ENCODE peak calls at places on chromosomes 13 and 19, in seven cellular contexts. One of them, this sample, is unnamed.

GRCh38 chr19:843180-843835 is 2.5 kb downstream of the PRTN3 start:
- DNase-seq in GM12878: no peak
- DNase-seq in right lobe of liver: no peak
- DNase-seq in stomach: peak; percentile 58
- DNase-seq in ovary: no peak
- DNase-seq in HepG2: no peak
- DNase-seq in tibial nerve: no peak
- DNase-seq in this sample: no peak

GRCh38 chr13:99993660-99994455 is 12.3 kb downstream of the ZIC2 start:
- DNase-seq in GM12878: no peak
- DNase-seq in right lobe of liver: no peak
- DNase-seq in stomach: no peak
- DNase-seq in ovary: no peak
- DNase-seq in HepG2: no peak
- DNase-seq in tibial nerve: no peak
- DNase-seq in this sample: no peak

GRCh38 chr13:47158583-47158982 is 261.7 kb upstream of the HTR2A start:
- DNase-seq in GM12878: no peak
- DNase-seq in right lobe of liver: no peak
- DNase-seq in stomach: no peak
- DNase-seq in ovary: no peak
- DNase-seq in HepG2: no peak
- DNase-seq in tibial nerve: no peak
- DNase-seq in this sample: no peak

GRCh38 chr13:44605711-44606110 is 29.6 kb upstream of the TSC22D1 start:
- DNase-seq in GM12878: no peak
- DNase-seq in right lobe of liver: no peak
- DNase-seq in stomach: no peak
- DNase-seq in ovary: no peak
- DNase-seq in HepG2: no peak
- DNase-seq in tibial nerve: no peak
- DNase-seq in this sample: no peak

GRCh38 chr19:34173145-34173956 is 1.0 kb downstream of the LSM14A start:
- DNase-seq in GM12878: no peak
- DNase-seq in right lobe of liver: peak; percentile 74
- DNase-seq in stomach: peak; percentile 34
- DNase-seq in ovary: peak; percentile 48
- DNase-seq in HepG2: peak; percentile 82
- DNase-seq in tibial nerve: peak; percentile 21
- DNase-seq in this sample: peak; percentile 36

GRCh38 chr13:46830405-46831005 is 33.5 kb upstream of the ESD start:
- DNase-seq in GM12878: no peak
- DNase-seq in right lobe of liver: no peak
- DNase-seq in stomach: no peak
- DNase-seq in ovary: no peak
- DNase-seq in HepG2: no peak
- DNase-seq in tibial nerve: no peak
- DNase-seq in this sample: no peak

GRCh38 chr13:100542546-100543156 is 45.9 kb downstream of the GGACT start:
- DNase-seq in GM12878: peak; percentile 43
- DNase-seq in right lobe of liver: no peak
- DNase-seq in stomach: no peak
- DNase-seq in ovary: no peak
- DNase-seq in HepG2: peak; percentile 35
- DNase-seq in tibial nerve: no peak
- DNase-seq in this sample: no peak

GRCh38 chr13:109140777-109141354 is 511.5 kb downstream of the MYO16 start:
- DNase-seq in GM12878: no peak
- DNase-seq in right lobe of liver: no peak
- DNase-seq in stomach: no peak
- DNase-seq in ovary: no peak
- DNase-seq in HepG2: no peak
- DNase-seq in tibial nerve: no peak
- DNase-seq in this sample: no peak

DNA sequence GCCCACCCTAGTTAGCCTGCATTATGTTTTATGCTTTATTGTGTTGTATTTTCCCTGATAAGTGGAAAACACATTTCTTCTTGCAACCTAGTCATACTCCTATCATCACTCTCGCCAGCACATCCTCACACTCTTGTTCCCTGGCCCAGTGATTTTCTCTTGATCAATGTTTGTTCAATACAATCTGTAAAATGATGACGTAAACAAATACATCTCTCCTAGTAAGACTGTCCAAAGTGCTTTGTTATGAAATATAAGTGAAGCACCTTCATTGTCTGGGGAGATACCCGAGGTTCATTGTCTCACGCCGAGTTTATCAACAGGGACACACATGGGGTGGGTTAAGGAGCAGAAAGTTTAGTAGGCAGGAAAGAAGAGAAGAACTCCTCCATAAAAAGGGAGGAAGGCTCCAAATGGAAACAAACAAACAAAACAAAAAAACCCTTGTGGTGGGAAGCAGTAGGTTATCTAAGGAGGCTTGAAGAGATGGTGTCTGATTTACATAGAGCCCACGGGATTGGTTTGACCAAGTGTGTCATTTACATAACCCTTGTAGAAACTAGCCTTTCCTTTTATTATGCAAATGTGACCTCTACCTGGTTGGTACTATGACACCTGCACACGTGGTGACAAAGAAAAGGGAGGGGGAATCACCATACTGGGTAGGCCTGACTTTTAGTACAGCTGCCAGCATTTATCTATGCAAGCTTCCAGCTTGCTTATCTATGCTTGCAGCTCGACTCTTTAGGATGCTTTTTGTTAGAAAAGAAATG is 1317.9 kb upstream of the SPRY2 start:
- DNase-seq in GM12878: no peak
- DNase-seq in right lobe of liver: no peak
- DNase-seq in stomach: no peak
- DNase-seq in ovary: no peak
- DNase-seq in HepG2: no peak
- DNase-seq in tibial nerve: no peak
- DNase-seq in this sample: no peak
- TF ChIP-seq POLR2A in GM12878: no peak
- TF ChIP-seq POLR2A in right lobe of liver: no peak
- TF ChIP-seq POLR2A in stomach: no peak
- TF ChIP-seq POLR2A in ovary: no peak
- TF ChIP-seq POLR2A in HepG2: no peak
- TF ChIP-seq POLR2A in tibial nerve: no peak
- TF ChIP-seq POLR2A in this sample: no peak

GRCh38 chr13:73230714-73231113 is 171.9 kb downstream of the KLF5 start:
- DNase-seq in GM12878: no peak
- DNase-seq in right lobe of liver: no peak
- DNase-seq in stomach: no peak
- DNase-seq in ovary: no peak
- DNase-seq in HepG2: no peak
- DNase-seq in tibial nerve: no peak
- DNase-seq in this sample: no peak
- H3K27ac ChIP-seq in GM12878: no peak overlapping the region
- H3K27ac ChIP-seq in right lobe of liver: no peak overlapping the region
- H3K27ac ChIP-seq in stomach: no peak overlapping the region
- H3K27ac ChIP-seq in ovary: no peak overlapping the region
- H3K27ac ChIP-seq in HepG2: no peak overlapping the region
- H3K27ac ChIP-seq in tibial nerve: no peak overlapping the region
- H3K27ac ChIP-seq in this sample: no peak overlapping the region

GRCh38 chr19:16095071-16095571 is 16.6 kb upstream of the RAB8A start:
- DNase-seq in GM12878: no peak
- DNase-seq in right lobe of liver: no peak
- DNase-seq in stomach: no peak
- DNase-seq in ovary: no peak
- DNase-seq in HepG2: no peak
- DNase-seq in tibial nerve: no peak
- DNase-seq in this sample: peak; percentile 54
- TF ChIP-seq POLR2A in GM12878: peak; percentile 66
- TF ChIP-seq POLR2A in right lobe of liver: no peak
- TF ChIP-seq POLR2A in stomach: no peak
- TF ChIP-seq POLR2A in ovary: no peak
- TF ChIP-seq POLR2A in HepG2: no peak
- TF ChIP-seq POLR2A in tibial nerve: no peak
- TF ChIP-seq POLR2A in this sample: no peak

GRCh38 chr13:49938921-49939320 is 2.8 kb upstream of the SPRYD7 start:
- DNase-seq in GM12878: no peak
- DNase-seq in right lobe of liver: peak; percentile 85
- DNase-seq in stomach: peak; percentile 78
- DNase-seq in ovary: peak; percentile 53
- DNase-seq in HepG2: peak; percentile 22
- DNase-seq in tibial nerve: no peak
- DNase-seq in this sample: no peak

GRCh38 chr13:49935171-49936084 is 712 bp downstream of the SPRYD7 start:
- DNase-seq in GM12878: no peak
- DNase-seq in right lobe of liver: no peak
- DNase-seq in stomach: peak; percentile 33
- DNase-seq in ovary: no peak
- DNase-seq in HepG2: peak; percentile 17
- DNase-seq in tibial nerve: peak; percentile 13
- DNase-seq in this sample: no peak

GRCh38 chr13:49936943-49937273 is 768 bp upstream of the SPRYD7 start:
- DNase-seq in GM12878: no peak
- DNase-seq in right lobe of liver: no peak
- DNase-seq in stomach: no peak
- DNase-seq in ovary: no peak
- DNase-seq in HepG2: no peak
- DNase-seq in tibial nerve: no peak
- DNase-seq in this sample: no peak

GRCh38 chr13:49936085-49936942 is at the start of gene SPRYD7:
- DNase-seq in GM12878: peak; percentile 90
- DNase-seq in right lobe of liver: peak; percentile 99
- DNase-seq in stomach: peak; percentile 98
- DNase-seq in ovary: peak; percentile 98
- DNase-seq in HepG2: peak; percentile 95
- DNase-seq in tibial nerve: peak; percentile 95
- DNase-seq in this sample: peak; percentile 99

GRCh38 chr13:49938274-49938673 is 2.1 kb upstream of the SPRYD7 start:
- DNase-seq in GM12878: no peak
- DNase-seq in right lobe of liver: no peak
- DNase-seq in stomach: no peak
- DNase-seq in ovary: no peak
- DNase-seq in HepG2: peak; percentile 24
- DNase-seq in tibial nerve: no peak
- DNase-seq in this sample: no peak
- H3K27ac ChIP-seq in GM12878: no peak overlapping the region
- H3K27ac ChIP-seq in right lobe of liver: no peak overlapping the region
- H3K27ac ChIP-seq in stomach: peak overlapping the region; percentile 18
- H3K27ac ChIP-seq in ovary: no peak overlapping the region
- H3K27ac ChIP-seq in HepG2: no peak overlapping the region
- H3K27ac ChIP-seq in tibial nerve: peak overlapping the region; percentile 65
- H3K27ac ChIP-seq in this sample: no peak overlapping the region

GRCh38 chr13:48526269-48526668 is 6.6 kb downstream of the RCBTB2 start:
- DNase-seq in GM12878: no peak
- DNase-seq in right lobe of liver: no peak
- DNase-seq in stomach: no peak
- DNase-seq in ovary: no peak
- DNase-seq in HepG2: no peak
- DNase-seq in tibial nerve: no peak
- DNase-seq in this sample: no peak
- TF ChIP-seq POLR2A in GM12878: no peak
- TF ChIP-seq POLR2A in right lobe of liver: no peak
- TF ChIP-seq POLR2A in stomach: no peak
- TF ChIP-seq POLR2A in ovary: no peak
- TF ChIP-seq POLR2A in HepG2: no peak
- TF ChIP-seq POLR2A in tibial nerve: no peak
- TF ChIP-seq POLR2A in this sample: no peak

GRCh38 chr19:54626757-54627156 is 3.5 kb upstream of the LILRB1 start:
- DNase-seq in GM12878: no peak
- DNase-seq in right lobe of liver: no peak
- DNase-seq in stomach: no peak
- DNase-seq in ovary: no peak
- DNase-seq in HepG2: no peak
- DNase-seq in tibial nerve: no peak
- DNase-seq in this sample: no peak
- H3K27ac ChIP-seq in GM12878: no peak overlapping the region
- H3K27ac ChIP-seq in right lobe of liver: no peak overlapping the region
- H3K27ac ChIP-seq in stomach: no peak overlapping the region
- H3K27ac ChIP-seq in ovary: no peak overlapping the region
- H3K27ac ChIP-seq in HepG2: no peak overlapping the region
- H3K27ac ChIP-seq in tibial nerve: no peak overlapping the region
- H3K27ac ChIP-seq in this sample: no peak overlapping the region

GRCh38 chr19:49442793-49443365 is 1.6 kb upstream of the SLC17A7 start:
- DNase-seq in GM12878: no peak
- DNase-seq in right lobe of liver: peak; percentile 95
- DNase-seq in stomach: peak; percentile 90
- DNase-seq in ovary: peak; percentile 85
- DNase-seq in HepG2: peak; percentile 86
- DNase-seq in tibial nerve: peak; percentile 96
- DNase-seq in this sample: peak; percentile 95
- TF ChIP-seq POLR2A in GM12878: no peak
- TF ChIP-seq POLR2A in right lobe of liver: peak; percentile 28
- TF ChIP-seq POLR2A in stomach: no peak
- TF ChIP-seq POLR2A in ovary: no peak
- TF ChIP-seq POLR2A in HepG2: peak; percentile 56
- TF ChIP-seq POLR2A in tibial nerve: no peak
- TF ChIP-seq POLR2A in this sample: no peak